ENCODE peak calls at places on chromosomes 16 and 17, in eight cellular contexts. One of them, this sample, is unnamed.

GRCh38 chr16:2825049-2825742 is 4.9 kb upstream of the ZG16B start:
- DNase-seq in SK-N-SH: no peak
- DNase-seq in sigmoid colon: peak; percentile 56
- DNase-seq in heart left ventricle: no peak
- DNase-seq in prostate gland: no peak
- DNase-seq in MM.1S: no peak
- DNase-seq in kidney: no peak
- DNase-seq in stomach: no peak
- DNase-seq in this sample: no peak

GRCh38 chr17:40819528-40820125 is 2.8 kb downstream of the KRT10 start:
- DNase-seq in kidney: no peak
- DNase-seq in MM.1S: no peak
- DNase-seq in prostate gland: no peak
- DNase-seq in heart left ventricle: no peak
- DNase-seq in SK-N-SH: peak; percentile 19
- DNase-seq in stomach: no peak
- DNase-seq in sigmoid colon: no peak
- DNase-seq in this sample: no peak

GRCh38 chr17:51184124-51184523 is 17.9 kb downstream of the NME2 start:
- DNase-seq in MM.1S: no peak
- DNase-seq in heart left ventricle: no peak
- DNase-seq in prostate gland: no peak
- DNase-seq in kidney: no peak
- DNase-seq in stomach: no peak
- DNase-seq in sigmoid colon: no peak
- DNase-seq in SK-N-SH: peak; percentile 74
- DNase-seq in this sample: no peak

GRCh38 chr17:36640346-36640745 is 39.0 kb downstream of the MRM1 start:
- DNase-seq in sigmoid colon: no peak
- DNase-seq in SK-N-SH: no peak
- DNase-seq in MM.1S: no peak
- DNase-seq in heart left ventricle: no peak
- DNase-seq in prostate gland: no peak
- DNase-seq in kidney: no peak
- DNase-seq in stomach: no peak
- DNase-seq in this sample: no peak

GRCh38 chr17:73588291-73589095 is 55.8 kb downstream of the SDK2 start:
- DNase-seq in MM.1S: no peak
- DNase-seq in SK-N-SH: peak; percentile 64
- DNase-seq in heart left ventricle: no peak
- DNase-seq in sigmoid colon: no peak
- DNase-seq in stomach: no peak
- DNase-seq in kidney: no peak
- DNase-seq in prostate gland: no peak
- DNase-seq in this sample: no peak

GRCh38 chr16:4790261-4790660 is 2.1 kb upstream of the SEPTIN12 start:
- DNase-seq in SK-N-SH: no peak
- DNase-seq in sigmoid colon: no peak
- DNase-seq in MM.1S: no peak
- DNase-seq in kidney: no peak
- DNase-seq in heart left ventricle: no peak
- DNase-seq in stomach: no peak
- DNase-seq in prostate gland: no peak
- DNase-seq in this sample: no peak

GRCh38 chr17:80063815-80064585 is 27.6 kb downstream of the CCDC40 start:
- DNase-seq in sigmoid colon: peak; percentile 90
- DNase-seq in SK-N-SH: no peak
- DNase-seq in heart left ventricle: peak; percentile 56
- DNase-seq in MM.1S: no peak
- DNase-seq in stomach: peak; percentile 68
- DNase-seq in kidney: peak; percentile 96
- DNase-seq in prostate gland: peak; percentile 23
- DNase-seq in this sample: no peak

GRCh38 chr17:80455784-80456183 is 20.6 kb downstream of the NPTX1 start:
- DNase-seq in sigmoid colon: no peak
- DNase-seq in heart left ventricle: no peak
- DNase-seq in kidney: no peak
- DNase-seq in SK-N-SH: no peak
- DNase-seq in stomach: no peak
- DNase-seq in prostate gland: no peak
- DNase-seq in MM.1S: no peak
- DNase-seq in this sample: no peak

GRCh38 chr16:67699265-67699664 is 19.9 kb downstream of the GFOD2 start:
- DNase-seq in SK-N-SH: no peak
- DNase-seq in sigmoid colon: peak; percentile 44
- DNase-seq in kidney: no peak
- DNase-seq in prostate gland: no peak
- DNase-seq in MM.1S: no peak
- DNase-seq in heart left ventricle: no peak
- DNase-seq in stomach: no peak
- DNase-seq in this sample: no peak

GRCh38 chr17:49035470-49036269 is 38.5 kb downstream of the IGF2BP1 start:
- DNase-seq in SK-N-SH: peak; percentile 84
- DNase-seq in kidney: peak; percentile 81
- DNase-seq in sigmoid colon: no peak
- DNase-seq in heart left ventricle: no peak
- DNase-seq in stomach: peak; percentile 50
- DNase-seq in MM.1S: peak; percentile 70
- DNase-seq in prostate gland: no peak
- DNase-seq in this sample: peak; percentile 9

GRCh38 chr17:17467021-17467420 is 9.8 kb upstream of the MED9 start:
- DNase-seq in prostate gland: no peak
- DNase-seq in heart left ventricle: no peak
- DNase-seq in SK-N-SH: no peak
- DNase-seq in sigmoid colon: no peak
- DNase-seq in stomach: no peak
- DNase-seq in kidney: no peak
- DNase-seq in MM.1S: no peak
- DNase-seq in this sample: no peak

GRCh38 chr16:78973041-78973440 is 627.5 kb downstream of the MAF start:
- DNase-seq in heart left ventricle: no peak
- DNase-seq in kidney: no peak
- DNase-seq in SK-N-SH: no peak
- DNase-seq in prostate gland: no peak
- DNase-seq in sigmoid colon: no peak
- DNase-seq in stomach: no peak
- DNase-seq in MM.1S: no peak
- DNase-seq in this sample: no peak

GRCh38 chr16:14455577-14455976 is 174.5 kb downstream of the PARN start:
- DNase-seq in SK-N-SH: no peak
- DNase-seq in sigmoid colon: no peak
- DNase-seq in heart left ventricle: no peak
- DNase-seq in MM.1S: no peak
- DNase-seq in prostate gland: no peak
- DNase-seq in kidney: no peak
- DNase-seq in stomach: no peak
- DNase-seq in this sample: no peak

GRCh38 chr16:26791166-26791565 is 275.6 kb upstream of the C16orf82 start:
- DNase-seq in sigmoid colon: no peak
- DNase-seq in heart left ventricle: no peak
- DNase-seq in stomach: no peak
- DNase-seq in SK-N-SH: no peak
- DNase-seq in MM.1S: no peak
- DNase-seq in kidney: no peak
- DNase-seq in prostate gland: no peak
- DNase-seq in this sample: no peak

GRCh38 chr17:935485-935884 is 44.1 kb downstream of the NXN start:
- DNase-seq in heart left ventricle: no peak
- DNase-seq in kidney: no peak
- DNase-seq in MM.1S: no peak
- DNase-seq in SK-N-SH: no peak
- DNase-seq in prostate gland: no peak
- DNase-seq in sigmoid colon: no peak
- DNase-seq in stomach: no peak
- DNase-seq in this sample: no peak

GRCh38 chr16:20683812-20684211 is 13.7 kb downstream of the ACSM1 start:
- DNase-seq in SK-N-SH: no peak
- DNase-seq in sigmoid colon: no peak
- DNase-seq in MM.1S: no peak
- DNase-seq in heart left ventricle: no peak
- DNase-seq in prostate gland: no peak
- DNase-seq in stomach: no peak
- DNase-seq in kidney: no peak
- DNase-seq in this sample: no peak

GRCh38 chr16:1777375-1778199 is 4.7 kb upstream of the MRPS34 start:
- DNase-seq in MM.1S: no peak
- DNase-seq in sigmoid colon: no peak
- DNase-seq in stomach: no peak
- DNase-seq in heart left ventricle: peak; percentile 14
- DNase-seq in kidney: no peak
- DNase-seq in prostate gland: no peak
- DNase-seq in SK-N-SH: no peak
- DNase-seq in this sample: no peak

GRCh38 chr17:39208893-39209292 is 8.8 kb downstream of the RPL19 start:
- DNase-seq in kidney: no peak
- DNase-seq in prostate gland: no peak
- DNase-seq in MM.1S: peak; percentile 91
- DNase-seq in stomach: peak; percentile 36
- DNase-seq in SK-N-SH: no peak
- DNase-seq in sigmoid colon: no peak
- DNase-seq in heart left ventricle: no peak
- DNase-seq in this sample: no peak

GRCh38 chr17:45353047-45353446 is 36.2 kb upstream of the MAP3K14 start:
- DNase-seq in kidney: no peak
- DNase-seq in heart left ventricle: no peak
- DNase-seq in stomach: no peak
- DNase-seq in sigmoid colon: peak; percentile 12
- DNase-seq in MM.1S: no peak
- DNase-seq in SK-N-SH: no peak
- DNase-seq in prostate gland: no peak
- DNase-seq in this sample: no peak

GRCh38 chr17:28350271-28350670 is 7.1 kb downstream of the POLDIP2 start:
- DNase-seq in heart left ventricle: no peak
- DNase-seq in sigmoid colon: no peak
- DNase-seq in MM.1S: no peak
- DNase-seq in SK-N-SH: no peak
- DNase-seq in kidney: peak; percentile 54
- DNase-seq in stomach: no peak
- DNase-seq in prostate gland: no peak
- DNase-seq in this sample: no peak

GRCh38 chr16:48292452-48292851 is 45.1 kb upstream of the ABCC11 start:
- DNase-seq in heart left ventricle: no peak
- DNase-seq in MM.1S: no peak
- DNase-seq in kidney: no peak
- DNase-seq in prostate gland: no peak
- DNase-seq in stomach: no peak
- DNase-seq in SK-N-SH: no peak
- DNase-seq in sigmoid colon: no peak
- DNase-seq in this sample: no peak

DNA sequence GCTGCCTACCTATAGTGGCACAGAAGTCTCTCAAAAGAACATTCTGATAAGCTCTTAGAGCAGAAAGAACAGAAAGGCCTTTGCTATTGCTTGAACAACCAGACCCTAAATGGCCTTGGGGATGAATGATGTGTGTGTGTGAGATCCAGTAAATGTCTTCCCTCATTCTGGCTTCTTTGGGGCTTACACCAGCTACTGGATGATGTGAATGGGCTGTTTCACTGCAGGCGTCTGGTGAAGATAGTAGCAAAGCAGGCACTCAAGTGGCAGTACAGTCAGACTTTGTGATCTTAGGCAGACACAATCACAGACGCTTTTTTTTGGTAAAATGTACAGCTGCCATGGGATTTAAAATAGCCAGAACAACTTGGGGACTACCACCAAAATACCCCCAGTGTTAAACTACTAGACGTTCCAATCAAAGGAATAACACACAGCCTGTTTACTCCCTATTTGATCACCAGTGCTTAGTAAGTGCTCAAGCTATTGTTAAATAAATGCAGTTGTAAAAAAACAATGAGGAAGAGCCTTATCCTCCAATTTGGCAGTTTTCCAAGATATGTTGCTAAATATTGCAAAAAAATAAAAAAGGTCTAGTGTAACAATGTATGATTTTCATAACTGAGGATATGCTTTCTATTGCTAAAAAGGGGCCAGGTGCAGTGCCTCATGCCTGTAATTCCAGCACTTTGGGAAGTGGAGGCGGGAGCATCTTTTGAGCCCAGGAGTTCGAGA is 17.9 kb downstream of the NDUFAB1 start:
- DNase-seq in kidney: no peak
- DNase-seq in SK-N-SH: no peak
- DNase-seq in heart left ventricle: no peak
- DNase-seq in sigmoid colon: peak; percentile 18
- DNase-seq in prostate gland: no peak
- DNase-seq in MM.1S: no peak
- DNase-seq in stomach: no peak
- DNase-seq in this sample: no peak
- H3K27ac ChIP-seq in kidney: no peak overlapping the region
- H3K27ac ChIP-seq in SK-N-SH: no peak overlapping the region
- H3K27ac ChIP-seq in heart left ventricle: peak overlapping the region; percentile 62
- H3K27ac ChIP-seq in sigmoid colon: no peak overlapping the region
- H3K27ac ChIP-seq in prostate gland: no peak overlapping the region
- H3K27ac ChIP-seq in MM.1S: no peak overlapping the region
- H3K27ac ChIP-seq in stomach: no peak overlapping the region
- H3K27ac ChIP-seq in this sample: no peak overlapping the region

DNA sequence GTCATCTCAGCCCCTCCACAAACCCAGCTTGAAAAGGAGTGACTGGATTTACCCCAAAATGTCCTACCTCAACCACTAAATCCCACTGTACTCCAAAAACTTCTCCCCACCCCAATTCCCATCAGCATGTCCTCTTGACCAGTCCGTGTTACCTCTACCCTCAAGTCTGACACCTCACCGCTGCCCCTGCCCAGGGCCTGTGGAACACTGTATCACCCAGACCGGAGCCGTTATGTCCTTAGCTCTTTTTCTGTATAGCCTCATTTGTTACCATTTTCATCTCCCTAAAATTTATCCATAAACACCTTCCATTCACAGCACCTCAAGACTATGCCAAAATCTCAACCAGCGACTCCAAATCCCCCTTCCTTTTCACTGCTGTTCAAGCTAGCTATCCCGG is 2.4 kb downstream of the PHF23 start:
- DNase-seq in MM.1S: no peak
- DNase-seq in SK-N-SH: no peak
- DNase-seq in stomach: no peak
- DNase-seq in heart left ventricle: peak; percentile 24
- DNase-seq in prostate gland: no peak
- DNase-seq in kidney: no peak
- DNase-seq in sigmoid colon: peak; percentile 63
- DNase-seq in this sample: no peak
- H3K4me1 ChIP-seq in MM.1S: peaks cover 34% of the 10 kb centered on the region
- H3K4me1 ChIP-seq in SK-N-SH: peaks cover 45% of the 10 kb centered on the region
- H3K4me1 ChIP-seq in stomach: peaks cover 71% of the 10 kb centered on the region
- H3K4me1 ChIP-seq in heart left ventricle: peaks cover 36% of the 10 kb centered on the region
- H3K4me1 ChIP-seq in prostate gland: peaks cover 18% of the 10 kb centered on the region
- H3K4me1 ChIP-seq in kidney: peaks cover 40% of the 10 kb centered on the region
- H3K4me1 ChIP-seq in sigmoid colon: peaks cover 66% of the 10 kb centered on the region
- H3K4me1 ChIP-seq in this sample: peaks cover 75% of the 10 kb centered on the region

GRCh38 chr16:66427451-66427860 is 361 bp downstream of the BEAN1 start:
- DNase-seq in MM.1S: no peak
- DNase-seq in prostate gland: no peak
- DNase-seq in heart left ventricle: no peak
- DNase-seq in SK-N-SH: no peak
- DNase-seq in sigmoid colon: no peak
- DNase-seq in stomach: no peak
- DNase-seq in kidney: no peak
- DNase-seq in this sample: no peak
- H3K4me3 ChIP-seq in MM.1S: no peak overlapping the region
- H3K4me3 ChIP-seq in prostate gland: peak overlapping the region; percentile 43
- H3K4me3 ChIP-seq in heart left ventricle: peak overlapping the region; percentile 55
- H3K4me3 ChIP-seq in SK-N-SH: peak overlapping the region; percentile 40
- H3K4me3 ChIP-seq in sigmoid colon: peak overlapping the region; percentile 57
- H3K4me3 ChIP-seq in stomach: peak overlapping the region; percentile 67
- H3K4me3 ChIP-seq in kidney: no peak overlapping the region
- H3K4me3 ChIP-seq in this sample: no peak overlapping the region

DNA sequence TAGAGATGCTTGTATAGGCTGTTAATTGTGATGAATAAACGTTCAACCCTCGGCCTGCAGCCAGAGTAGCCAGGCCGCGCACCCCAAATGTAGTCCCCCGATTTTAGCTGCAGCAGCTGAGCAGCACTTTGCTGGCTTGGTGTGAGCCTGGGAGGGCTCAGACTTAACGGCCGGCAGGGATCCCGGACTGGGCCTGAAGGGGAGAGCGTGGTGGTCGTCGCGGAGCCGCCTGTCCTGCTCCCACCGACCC is 11.9 kb downstream of the ZNF629 start:
- DNase-seq in heart left ventricle: no peak
- DNase-seq in SK-N-SH: no peak
- DNase-seq in prostate gland: no peak
- DNase-seq in sigmoid colon: no peak
- DNase-seq in kidney: no peak
- DNase-seq in stomach: no peak
- DNase-seq in MM.1S: no peak
- DNase-seq in this sample: no peak
- H3K27ac ChIP-seq in heart left ventricle: peak overlapping the region; percentile 91
- H3K27ac ChIP-seq in SK-N-SH: peak overlapping the region; percentile 89
- H3K27ac ChIP-seq in prostate gland: peak overlapping the region; percentile 76
- H3K27ac ChIP-seq in sigmoid colon: peak overlapping the region; percentile 91
- H3K27ac ChIP-seq in kidney: peak overlapping the region; percentile 72
- H3K27ac ChIP-seq in stomach: peak overlapping the region; percentile 91
- H3K27ac ChIP-seq in MM.1S: no peak overlapping the region
- H3K27ac ChIP-seq in this sample: no peak overlapping the region